ENCODE peak calls at places on chromosomes 12 and 14, in six cellular contexts. One of them, this sample, is unnamed.

GRCh38 chr12:25839470-25839869 is 119.0 kb upstream of the RASSF8 start:
- DNase-seq in GM12878: no peak
- DNase-seq in tibial nerve: no peak
- DNase-seq in prostate gland: no peak
- DNase-seq in suprapubic skin: no peak
- DNase-seq in A549: peak; percentile 60
- DNase-seq in this sample: no peak

GRCh38 chr14:55373784-55374725 is 37.6 kb downstream of the ATG14 start:
- DNase-seq in GM12878: peak; percentile 20
- DNase-seq in tibial nerve: no peak
- DNase-seq in prostate gland: no peak
- DNase-seq in A549: no peak
- DNase-seq in suprapubic skin: no peak
- DNase-seq in this sample: no peak

GRCh38 chr14:54000341-54000811 is 43.8 kb upstream of the BMP4 start:
- DNase-seq in suprapubic skin: no peak
- DNase-seq in A549: peak; percentile 33
- DNase-seq in tibial nerve: no peak
- DNase-seq in GM12878: no peak
- DNase-seq in prostate gland: no peak
- DNase-seq in this sample: no peak

GRCh38 chr12:64669270-64669842 is 59.1 kb downstream of the RASSF3 start:
- DNase-seq in tibial nerve: no peak
- DNase-seq in prostate gland: no peak
- DNase-seq in GM12878: peak; percentile 73
- DNase-seq in suprapubic skin: no peak
- DNase-seq in A549: no peak
- DNase-seq in this sample: peak; percentile 25

GRCh38 chr12:130847097-130847496 is 8.0 kb upstream of the STX2 start:
- DNase-seq in GM12878: no peak
- DNase-seq in tibial nerve: no peak
- DNase-seq in prostate gland: no peak
- DNase-seq in A549: no peak
- DNase-seq in suprapubic skin: no peak
- DNase-seq in this sample: no peak

GRCh38 chr14:21352587-21352986 is 31.2 kb downstream of the SUPT16H start:
- DNase-seq in suprapubic skin: no peak
- DNase-seq in GM12878: no peak
- DNase-seq in A549: no peak
- DNase-seq in tibial nerve: no peak
- DNase-seq in prostate gland: no peak
- DNase-seq in this sample: no peak

GRCh38 chr14:98189521-98189920 is 1082.5 kb downstream of the BCL11B start:
- DNase-seq in GM12878: no peak
- DNase-seq in suprapubic skin: no peak
- DNase-seq in A549: no peak
- DNase-seq in prostate gland: no peak
- DNase-seq in tibial nerve: no peak
- DNase-seq in this sample: no peak

GRCh38 chr12:38711055-38711454 is 194.3 kb downstream of the CPNE8 start:
- DNase-seq in tibial nerve: no peak
- DNase-seq in A549: no peak
- DNase-seq in prostate gland: no peak
- DNase-seq in GM12878: peak; percentile 19
- DNase-seq in suprapubic skin: no peak
- DNase-seq in this sample: no peak

GRCh38 chr12:127280393-127281275 is 986.3 kb upstream of the TMEM132C start:
- DNase-seq in A549: peak; percentile 54
- DNase-seq in GM12878: no peak
- DNase-seq in suprapubic skin: no peak
- DNase-seq in prostate gland: no peak
- DNase-seq in tibial nerve: peak; percentile 27
- DNase-seq in this sample: peak; percentile 67

GRCh38 chr12:46386877-46387629 is 14.5 kb upstream of the SLC38A2 start:
- DNase-seq in tibial nerve: no peak
- DNase-seq in A549: peak; percentile 47
- DNase-seq in prostate gland: no peak
- DNase-seq in GM12878: no peak
- DNase-seq in suprapubic skin: peak; percentile 63
- DNase-seq in this sample: peak; percentile 31

GRCh38 chr12:126196263-126196662 is 1131.0 kb downstream of the AACS start:
- DNase-seq in prostate gland: no peak
- DNase-seq in A549: no peak
- DNase-seq in GM12878: no peak
- DNase-seq in suprapubic skin: no peak
- DNase-seq in tibial nerve: no peak
- DNase-seq in this sample: no peak

GRCh38 chr12:1505151-1505450 is 89.3 kb downstream of the FBXL14 start:
- DNase-seq in suprapubic skin: no peak
- DNase-seq in prostate gland: no peak
- DNase-seq in A549: no peak
- DNase-seq in tibial nerve: no peak
- DNase-seq in GM12878: no peak
- DNase-seq in this sample: no peak

GRCh38 chr12:1507308-1507707 is 87.1 kb downstream of the FBXL14 start:
- DNase-seq in A549: no peak
- DNase-seq in tibial nerve: no peak
- DNase-seq in suprapubic skin: no peak
- DNase-seq in prostate gland: no peak
- DNase-seq in GM12878: no peak
- DNase-seq in this sample: no peak

GRCh38 chr12:1515010-1515409 is 79.4 kb downstream of the FBXL14 start:
- DNase-seq in A549: no peak
- DNase-seq in GM12878: no peak
- DNase-seq in prostate gland: no peak
- DNase-seq in suprapubic skin: no peak
- DNase-seq in tibial nerve: no peak
- DNase-seq in this sample: no peak

GRCh38 chr12:1505576-1505975 is 88.8 kb downstream of the FBXL14 start:
- DNase-seq in suprapubic skin: no peak
- DNase-seq in prostate gland: no peak
- DNase-seq in GM12878: no peak
- DNase-seq in tibial nerve: no peak
- DNase-seq in A549: no peak
- DNase-seq in this sample: no peak

DNA sequence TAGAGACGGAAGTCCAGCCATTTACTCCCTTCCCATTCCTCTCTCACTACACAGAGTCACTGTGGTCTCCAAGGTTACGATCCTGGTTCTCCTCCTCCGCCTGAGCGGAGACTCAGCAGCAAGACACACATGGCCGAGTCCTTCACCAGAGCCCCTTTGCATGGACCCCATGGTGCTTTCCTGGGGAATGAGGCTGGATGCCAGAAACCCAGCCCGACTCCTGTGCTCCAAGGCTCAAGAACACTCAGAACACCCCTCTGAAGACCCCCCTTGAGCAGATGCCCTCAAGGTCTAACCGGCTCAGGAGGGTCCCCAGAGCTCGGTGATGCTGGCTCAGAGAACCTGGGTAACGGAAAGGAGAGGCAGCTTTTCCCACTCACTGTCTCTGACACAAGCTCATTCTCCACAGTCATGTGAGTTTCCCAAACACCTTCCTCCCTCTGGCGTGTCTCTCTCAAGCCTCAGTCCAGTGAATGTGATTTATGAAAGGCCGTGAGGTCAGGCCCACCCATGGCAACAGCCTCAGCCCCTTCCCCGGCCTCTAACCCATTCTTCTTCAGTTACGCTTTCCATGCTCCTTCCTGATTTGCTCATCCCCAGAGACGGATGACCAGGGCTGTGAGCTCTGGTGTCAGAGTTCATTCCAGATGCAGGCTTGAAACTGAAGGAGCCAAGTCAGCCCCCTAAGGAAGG is 84.5 kb downstream of the FBXL14 start:
- DNase-seq in tibial nerve: no peak
- DNase-seq in GM12878: no peak
- DNase-seq in prostate gland: no peak
- DNase-seq in suprapubic skin: no peak
- DNase-seq in A549: no peak
- DNase-seq in this sample: no peak
- TF ChIP-seq POLR2A in tibial nerve: no peak
- TF ChIP-seq POLR2A in GM12878: no peak
- TF ChIP-seq POLR2A in prostate gland: no peak
- TF ChIP-seq POLR2A in suprapubic skin: no peak
- TF ChIP-seq POLR2A in A549: no peak
- TF ChIP-seq POLR2A in this sample: no peak

GRCh38 chr12:115320451-115320850 is 636.5 kb upstream of the TBX3 start:
- DNase-seq in tibial nerve: no peak
- DNase-seq in A549: no peak
- DNase-seq in GM12878: no peak
- DNase-seq in suprapubic skin: no peak
- DNase-seq in prostate gland: no peak
- DNase-seq in this sample: no peak

GRCh38 chr12:115323223-115323905 is 639.4 kb upstream of the TBX3 start:
- DNase-seq in suprapubic skin: no peak
- DNase-seq in tibial nerve: no peak
- DNase-seq in GM12878: no peak
- DNase-seq in prostate gland: no peak
- DNase-seq in A549: no peak
- DNase-seq in this sample: no peak

GRCh38 chr12:115320967-115321366 is 637.0 kb upstream of the TBX3 start:
- DNase-seq in prostate gland: no peak
- DNase-seq in tibial nerve: no peak
- DNase-seq in A549: no peak
- DNase-seq in suprapubic skin: no peak
- DNase-seq in GM12878: no peak
- DNase-seq in this sample: no peak

GRCh38 chr12:115322275-115322674 is 638.3 kb upstream of the TBX3 start:
- DNase-seq in tibial nerve: no peak
- DNase-seq in GM12878: peak; percentile 45
- DNase-seq in A549: no peak
- DNase-seq in suprapubic skin: no peak
- DNase-seq in prostate gland: no peak
- DNase-seq in this sample: no peak

DNA sequence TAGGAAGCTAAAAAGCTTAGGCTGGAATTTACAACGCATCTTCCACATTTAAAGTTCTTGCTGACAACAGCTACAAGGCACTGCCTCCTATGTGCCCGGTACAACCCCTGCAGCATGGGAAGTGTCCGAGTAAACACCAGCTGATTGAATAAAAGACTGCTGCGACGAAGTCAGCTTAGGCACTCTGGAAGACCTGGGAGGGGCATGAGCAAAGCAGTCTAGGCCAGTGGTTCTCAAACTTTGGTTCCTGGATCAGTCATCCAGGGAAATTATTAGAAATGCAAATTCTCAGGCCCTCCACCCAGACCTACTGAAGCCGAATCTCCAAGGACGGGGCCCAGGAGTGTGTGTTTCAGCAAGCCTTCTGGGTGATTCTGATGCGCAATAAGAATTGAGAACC is 635.7 kb upstream of the TBX3 start:
- DNase-seq in tibial nerve: no peak
- DNase-seq in suprapubic skin: no peak
- DNase-seq in A549: no peak
- DNase-seq in prostate gland: no peak
- DNase-seq in GM12878: no peak
- DNase-seq in this sample: no peak
- TF ChIP-seq POLR2A in tibial nerve: no peak
- TF ChIP-seq POLR2A in suprapubic skin: no peak
- TF ChIP-seq POLR2A in A549: no peak
- TF ChIP-seq POLR2A in prostate gland: no peak
- TF ChIP-seq POLR2A in GM12878: no peak
- TF ChIP-seq POLR2A in this sample: no peak

DNA sequence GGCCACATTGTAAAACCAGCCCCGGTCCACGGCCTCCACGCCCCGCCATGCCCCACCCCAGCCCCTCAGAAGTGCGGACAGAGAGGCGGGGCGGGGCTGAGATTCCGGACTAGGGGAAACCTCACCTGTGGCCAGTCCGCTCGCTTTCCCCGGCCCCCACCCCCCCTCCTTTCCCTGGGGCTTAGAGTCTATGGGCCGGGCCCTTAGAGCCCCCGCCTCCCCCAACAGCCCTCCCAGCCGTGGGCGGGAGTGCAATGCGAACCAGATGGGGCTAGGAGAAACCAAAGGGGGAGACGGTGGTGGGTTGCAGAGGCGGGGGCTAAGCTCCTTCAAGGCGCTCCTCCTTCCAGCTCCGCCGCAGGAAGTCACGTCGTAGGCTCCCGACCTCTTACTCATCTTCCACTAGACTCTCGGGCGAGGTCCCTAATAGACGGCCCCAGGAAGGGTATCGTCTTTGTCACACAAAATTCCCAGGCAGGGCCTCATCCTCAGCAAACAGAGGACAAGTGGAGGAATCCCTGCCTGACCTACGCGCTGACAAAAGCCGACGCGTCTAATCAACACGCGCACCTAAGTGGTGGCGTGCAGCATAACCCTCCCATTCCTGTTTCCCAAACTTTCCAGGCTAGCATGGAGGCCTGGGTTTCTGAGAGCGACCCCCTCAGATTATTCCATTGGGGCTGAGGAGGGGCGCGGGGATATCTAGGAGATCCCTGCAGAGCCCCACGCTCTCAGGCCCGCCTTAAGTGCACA is 1.0 kb upstream of the NAB2 start:
- DNase-seq in prostate gland: peak; percentile 90
- DNase-seq in tibial nerve: peak; percentile 86
- DNase-seq in suprapubic skin: peak; percentile 94
- DNase-seq in GM12878: peak; percentile 79
- DNase-seq in A549: peak; percentile 94
- DNase-seq in this sample: peak; percentile 66
- TF ChIP-seq POLR2A in prostate gland: peak; percentile 47
- TF ChIP-seq POLR2A in tibial nerve: no peak
- TF ChIP-seq POLR2A in suprapubic skin: no peak
- TF ChIP-seq POLR2A in GM12878: no peak
- TF ChIP-seq POLR2A in A549: peak; percentile 39
- TF ChIP-seq POLR2A in this sample: peak; percentile 62

DNA sequence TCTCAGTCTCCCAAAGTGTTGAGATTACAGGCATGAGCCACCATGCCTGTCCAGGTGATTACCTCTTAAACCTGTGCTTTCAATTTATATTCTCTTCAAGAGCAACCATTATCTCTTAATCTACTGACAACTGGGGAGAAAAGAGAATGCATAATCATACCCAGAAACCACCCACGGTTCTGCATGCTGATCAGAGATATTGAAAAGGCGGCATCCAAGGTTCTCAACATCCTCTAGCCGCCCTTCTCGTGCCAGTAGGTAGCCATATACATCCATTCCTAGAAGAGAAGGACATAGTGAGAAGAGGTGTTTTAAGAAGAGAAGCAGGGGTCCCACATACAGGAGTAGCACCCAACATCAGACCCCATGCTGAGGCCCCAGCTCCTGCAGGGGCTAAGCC is 20.8 kb downstream of the ANAPC7 start:
- DNase-seq in GM12878: no peak
- DNase-seq in tibial nerve: no peak
- DNase-seq in prostate gland: no peak
- DNase-seq in A549: no peak
- DNase-seq in suprapubic skin: no peak
- DNase-seq in this sample: no peak
- TF ChIP-seq POLR2A in GM12878: no peak
- TF ChIP-seq POLR2A in tibial nerve: no peak
- TF ChIP-seq POLR2A in prostate gland: no peak
- TF ChIP-seq POLR2A in A549: no peak
- TF ChIP-seq POLR2A in suprapubic skin: no peak
- TF ChIP-seq POLR2A in this sample: no peak

GRCh38 chr12:72270246-72270645 is 1.9 kb upstream of the TRHDE start:
- DNase-seq in GM12878: no peak
- DNase-seq in suprapubic skin: no peak
- DNase-seq in A549: no peak
- DNase-seq in tibial nerve: no peak
- DNase-seq in prostate gland: no peak
- DNase-seq in this sample: no peak
- TF ChIP-seq POLR2A in GM12878: no peak
- TF ChIP-seq POLR2A in suprapubic skin: no peak
- TF ChIP-seq POLR2A in A549: no peak
- TF ChIP-seq POLR2A in tibial nerve: no peak
- TF ChIP-seq POLR2A in prostate gland: no peak
- TF ChIP-seq POLR2A in this sample: no peak

This sample was measured in erythroblast.